ENCODE peak calls at places on chromosome 5, in six cellular contexts. P is AG08396, H is frontal cortex, Z is nucleus accumbens, M is NCI-H524, L is AG09319. S is an unnamed sample.

GRCh38 chr5:54624671-54625583 is 107.4 kb downstream of the SNX18 start:
- DNase-seq in Z (no peak), L (no peak), H (no peak), P (peak), M (no peak), S (peak)

GRCh38 chr5:36897616-36898015 is 21.0 kb downstream of the NIPBL start:
- DNase-seq in Z (no peak), M (no peak), P (peak), L (no peak), H (no peak), S (no peak)

GRCh38 chr5:58127132-58127485 is 332.8 kb downstream of the PLK2 start:
- DNase-seq in Z (no peak), M (no peak), L (no peak), H (no peak), P (no peak), S (no peak)

GRCh38 chr5:120516799-120517198 is 52.7 kb downstream of the PRR16 start:
- DNase-seq in Z (no peak), H (no peak), P (peak), L (no peak), M (no peak), S (no peak)

GRCh38 chr5:170386743-170387142 is 2.4 kb downstream of the KCNMB1 start:
- DNase-seq in P (no peak), H (no peak), L (no peak), M (no peak), Z (no peak), S (no peak)

GRCh38 chr5:68315679-68316271 is 100.2 kb downstream of the PIK3R1 start:
- DNase-seq in P (no peak), M (no peak), H (no peak), L (no peak), Z (no peak), S (no peak)

GRCh38 chr5:179530069-179530998 is 20.0 kb upstream of the RUFY1 start:
- DNase-seq in Z (peak), L (no peak), H (peak), P (peak), M (no peak), S (no peak)

GRCh38 chr5:88860501-88860900 is 22.5 kb downstream of the MEF2C start:
- DNase-seq in Z (no peak), H (no peak), L (no peak), M (no peak), P (no peak), S (no peak)

GRCh38 chr5:53037141-53037859 is 48.1 kb downstream of the ITGA2 start:
- DNase-seq in Z (no peak), H (no peak), P (peak), M (no peak), L (no peak), S (no peak)

GRCh38 chr5:174818430-174818829 is 94.0 kb downstream of the MSX2 start:
- DNase-seq in P (no peak), M (no peak), Z (no peak), L (no peak), H (no peak), S (no peak)

GRCh38 chr5:124274949-124275348 is 471.5 kb downstream of the ZNF608 start:
- DNase-seq in P (no peak), H (no peak), M (no peak), L (no peak), Z (no peak), S (no peak)

GRCh38 chr5:79235222-79235577 is 731 bp upstream of the JMY start:
- DNase-seq in M (no peak), P (no peak), H (no peak), Z (no peak), L (peak), S (no peak)

S was measured in AG04450.